ENCODE peak calls at places on chromosomes 13 and 19, in nine cellular contexts. One of them, this sample, is unnamed.

GRCh38 chr13:31930901-31931522 is 100.6 kb upstream of the FRY start:
- DNase-seq in A549: no peak
- DNase-seq in stomach: no peak
- DNase-seq in heart left ventricle: no peak
- DNase-seq in IMR-90: no peak
- DNase-seq in Peyer's patch: no peak
- DNase-seq in tibial nerve: no peak
- DNase-seq in breast epithelium: no peak
- DNase-seq in transverse colon: no peak
- DNase-seq in this sample: peak; percentile 32

GRCh38 chr13:71814806-71815205 is 52.2 kb downstream of the DACH1 start:
- DNase-seq in breast epithelium: no peak
- DNase-seq in Peyer's patch: no peak
- DNase-seq in heart left ventricle: no peak
- DNase-seq in stomach: no peak
- DNase-seq in IMR-90: no peak
- DNase-seq in tibial nerve: no peak
- DNase-seq in transverse colon: no peak
- DNase-seq in A549: no peak
- DNase-seq in this sample: no peak

GRCh38 chr19:8174706-8175105 is 25.3 kb upstream of the FBN3 start:
- DNase-seq in stomach: no peak
- DNase-seq in heart left ventricle: no peak
- DNase-seq in tibial nerve: no peak
- DNase-seq in transverse colon: no peak
- DNase-seq in breast epithelium: peak; percentile 30
- DNase-seq in Peyer's patch: no peak
- DNase-seq in IMR-90: peak; percentile 31
- DNase-seq in A549: no peak
- DNase-seq in this sample: no peak

GRCh38 chr19:6362351-6362801 is 1.0 kb downstream of the CLPP start:
- DNase-seq in Peyer's patch: peak; percentile 61
- DNase-seq in heart left ventricle: no peak
- DNase-seq in A549: no peak
- DNase-seq in tibial nerve: no peak
- DNase-seq in breast epithelium: no peak
- DNase-seq in stomach: no peak
- DNase-seq in transverse colon: no peak
- DNase-seq in IMR-90: no peak
- DNase-seq in this sample: no peak

GRCh38 chr13:94674609-94675348 is 37.6 kb downstream of the SOX21 start:
- DNase-seq in breast epithelium: no peak
- DNase-seq in heart left ventricle: peak; percentile 9
- DNase-seq in tibial nerve: peak; percentile 55
- DNase-seq in IMR-90: peak; percentile 30
- DNase-seq in A549: peak; percentile 37
- DNase-seq in transverse colon: peak; percentile 46
- DNase-seq in Peyer's patch: peak; percentile 79
- DNase-seq in stomach: peak; percentile 67
- DNase-seq in this sample: peak; percentile 37

GRCh38 chr13:50125306-50125555 is 110.0 kb downstream of the KCNRG start:
- DNase-seq in transverse colon: no peak
- DNase-seq in stomach: no peak
- DNase-seq in tibial nerve: no peak
- DNase-seq in heart left ventricle: no peak
- DNase-seq in A549: peak; percentile 6
- DNase-seq in Peyer's patch: no peak
- DNase-seq in IMR-90: no peak
- DNase-seq in breast epithelium: no peak
- DNase-seq in this sample: peak; percentile 22

GRCh38 chr13:66657165-66657895 is 572.8 kb downstream of the PCDH9 start:
- DNase-seq in tibial nerve: peak; percentile 8
- DNase-seq in A549: peak; percentile 25
- DNase-seq in stomach: peak; percentile 80
- DNase-seq in Peyer's patch: no peak
- DNase-seq in transverse colon: no peak
- DNase-seq in heart left ventricle: peak; percentile 23
- DNase-seq in breast epithelium: peak; percentile 80
- DNase-seq in IMR-90: peak; percentile 98
- DNase-seq in this sample: no peak

GRCh38 chr19:8486661-8487136 is 15.7 kb downstream of the PRAM1 start:
- DNase-seq in tibial nerve: no peak
- DNase-seq in heart left ventricle: no peak
- DNase-seq in stomach: no peak
- DNase-seq in transverse colon: no peak
- DNase-seq in Peyer's patch: no peak
- DNase-seq in breast epithelium: no peak
- DNase-seq in A549: no peak
- DNase-seq in IMR-90: no peak
- DNase-seq in this sample: no peak

GRCh38 chr19:43432866-43433673 is 18.4 kb downstream of the TEX101 start:
- DNase-seq in breast epithelium: no peak
- DNase-seq in transverse colon: peak; percentile 74
- DNase-seq in stomach: peak; percentile 69
- DNase-seq in IMR-90: peak; percentile 44
- DNase-seq in A549: peak; percentile 89
- DNase-seq in Peyer's patch: peak; percentile 84
- DNase-seq in tibial nerve: peak; percentile 40
- DNase-seq in heart left ventricle: peak; percentile 35
- DNase-seq in this sample: peak; percentile 44

GRCh38 chr19:49502866-49503581 is 6.8 kb downstream of the RPS11 start:
- DNase-seq in Peyer's patch: peak; percentile 68
- DNase-seq in A549: peak; percentile 69
- DNase-seq in IMR-90: peak; percentile 81
- DNase-seq in breast epithelium: no peak
- DNase-seq in transverse colon: peak; percentile 43
- DNase-seq in heart left ventricle: peak; percentile 49
- DNase-seq in tibial nerve: peak; percentile 48
- DNase-seq in stomach: peak; percentile 51
- DNase-seq in this sample: no peak

GRCh38 chr19:55358943-55359908 is 3.8 kb downstream of the GARIN5B start:
- DNase-seq in tibial nerve: no peak
- DNase-seq in transverse colon: no peak
- DNase-seq in A549: no peak
- DNase-seq in Peyer's patch: no peak
- DNase-seq in IMR-90: no peak
- DNase-seq in breast epithelium: no peak
- DNase-seq in heart left ventricle: no peak
- DNase-seq in stomach: no peak
- DNase-seq in this sample: no peak

GRCh38 chr19:14073232-14073924 is 792 bp downstream of the MISP3 start:
- DNase-seq in transverse colon: peak; percentile 80
- DNase-seq in heart left ventricle: peak; percentile 77
- DNase-seq in Peyer's patch: peak; percentile 83
- DNase-seq in A549: no peak
- DNase-seq in tibial nerve: peak; percentile 39
- DNase-seq in IMR-90: peak; percentile 82
- DNase-seq in breast epithelium: peak; percentile 59
- DNase-seq in stomach: peak; percentile 81
- DNase-seq in this sample: peak; percentile 76

GRCh38 chr13:99120751-99121150 is 79.9 kb upstream of the UBAC2 start:
- DNase-seq in transverse colon: no peak
- DNase-seq in breast epithelium: no peak
- DNase-seq in A549: no peak
- DNase-seq in IMR-90: no peak
- DNase-seq in stomach: no peak
- DNase-seq in heart left ventricle: no peak
- DNase-seq in Peyer's patch: no peak
- DNase-seq in tibial nerve: no peak
- DNase-seq in this sample: no peak

GRCh38 chr19:6616011-6616410 is 25.1 kb upstream of the CD70 start:
- DNase-seq in breast epithelium: no peak
- DNase-seq in A549: no peak
- DNase-seq in IMR-90: no peak
- DNase-seq in Peyer's patch: no peak
- DNase-seq in stomach: no peak
- DNase-seq in tibial nerve: no peak
- DNase-seq in transverse colon: no peak
- DNase-seq in heart left ventricle: no peak
- DNase-seq in this sample: no peak

GRCh38 chr13:30904043-30904442 is 2.0 kb upstream of the MEDAG start:
- DNase-seq in A549: no peak
- DNase-seq in Peyer's patch: no peak
- DNase-seq in transverse colon: no peak
- DNase-seq in tibial nerve: no peak
- DNase-seq in heart left ventricle: no peak
- DNase-seq in stomach: no peak
- DNase-seq in breast epithelium: no peak
- DNase-seq in IMR-90: peak; percentile 52
- DNase-seq in this sample: no peak

GRCh38 chr19:55468054-55468393 is 3.5 kb upstream of the C19orf85 start:
- DNase-seq in Peyer's patch: no peak
- DNase-seq in stomach: no peak
- DNase-seq in breast epithelium: no peak
- DNase-seq in IMR-90: no peak
- DNase-seq in tibial nerve: no peak
- DNase-seq in transverse colon: no peak
- DNase-seq in heart left ventricle: no peak
- DNase-seq in A549: no peak
- DNase-seq in this sample: no peak

GRCh38 chr13:96052655-96053002 is 572 bp downstream of the UGGT2 start:
- DNase-seq in breast epithelium: no peak
- DNase-seq in A549: peak; percentile 39
- DNase-seq in Peyer's patch: no peak
- DNase-seq in tibial nerve: no peak
- DNase-seq in stomach: no peak
- DNase-seq in transverse colon: no peak
- DNase-seq in heart left ventricle: no peak
- DNase-seq in IMR-90: peak; percentile 83
- DNase-seq in this sample: peak; percentile 22

GRCh38 chr13:96053003-96053703 is at the start of gene UGGT2:
- DNase-seq in transverse colon: peak; percentile 97
- DNase-seq in tibial nerve: peak; percentile 85
- DNase-seq in heart left ventricle: peak; percentile 95
- DNase-seq in IMR-90: peak; percentile 94
- DNase-seq in stomach: peak; percentile 97
- DNase-seq in breast epithelium: peak; percentile 88
- DNase-seq in A549: peak; percentile 91
- DNase-seq in Peyer's patch: peak; percentile 95
- DNase-seq in this sample: peak; percentile 92
- TF ChIP-seq POLR2A in transverse colon: peak; percentile 74
- TF ChIP-seq POLR2A in tibial nerve: no peak
- TF ChIP-seq POLR2A in heart left ventricle: no peak
- TF ChIP-seq POLR2A in IMR-90: peak; percentile 93
- TF ChIP-seq POLR2A in stomach: no peak
- TF ChIP-seq POLR2A in breast epithelium: peak; percentile 28
- TF ChIP-seq POLR2A in A549: peak; percentile 85
- TF ChIP-seq POLR2A in Peyer's patch: peak; percentile 59
- TF ChIP-seq POLR2A in this sample: peak; percentile 84

DNA sequence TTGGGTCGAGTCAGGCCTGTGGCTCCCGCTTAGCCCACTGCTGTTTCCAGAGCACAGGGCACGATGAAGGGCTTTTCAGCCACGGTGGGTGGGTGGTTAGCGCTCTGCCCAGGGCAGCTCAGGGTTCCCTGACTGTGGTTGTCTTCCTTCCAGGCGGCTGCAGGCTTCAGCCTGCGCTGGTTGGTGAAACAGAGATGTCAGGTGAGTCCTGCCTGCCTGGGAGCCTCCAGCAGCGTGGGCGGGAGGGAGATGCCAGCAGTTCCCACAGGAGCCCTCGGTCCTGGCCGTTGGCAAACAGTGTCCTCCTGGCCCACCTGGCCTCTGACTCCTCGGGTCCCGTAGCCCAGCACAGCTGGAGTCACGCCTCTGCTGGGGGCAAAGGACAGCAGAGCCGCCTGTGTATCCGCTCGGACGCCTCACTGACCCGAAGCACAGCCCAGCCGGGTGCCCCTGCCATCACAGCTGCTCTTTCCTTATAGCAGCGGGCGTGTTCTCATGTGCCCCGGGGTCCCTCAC is 9.7 kb downstream of the ADAT3 start:
- DNase-seq in IMR-90: no peak
- DNase-seq in Peyer's patch: no peak
- DNase-seq in transverse colon: no peak
- DNase-seq in stomach: no peak
- DNase-seq in breast epithelium: no peak
- DNase-seq in A549: no peak
- DNase-seq in tibial nerve: no peak
- DNase-seq in heart left ventricle: no peak
- DNase-seq in this sample: no peak
- TF ChIP-seq POLR2A in IMR-90: no peak
- TF ChIP-seq POLR2A in Peyer's patch: no peak
- TF ChIP-seq POLR2A in transverse colon: no peak
- TF ChIP-seq POLR2A in stomach: no peak
- TF ChIP-seq POLR2A in breast epithelium: no peak
- TF ChIP-seq POLR2A in A549: no peak
- TF ChIP-seq POLR2A in tibial nerve: no peak
- TF ChIP-seq POLR2A in heart left ventricle: no peak
- TF ChIP-seq POLR2A in this sample: no peak

GRCh38 chr13:27620377-27621115 is at the start of gene LNX2:
- DNase-seq in tibial nerve: peak; percentile 96
- DNase-seq in heart left ventricle: peak; percentile 99
- DNase-seq in A549: peak; percentile 80
- DNase-seq in breast epithelium: peak; percentile 98
- DNase-seq in Peyer's patch: peak; percentile 99
- DNase-seq in transverse colon: peak; percentile 99
- DNase-seq in IMR-90: peak; percentile 95
- DNase-seq in stomach: peak; percentile 99
- DNase-seq in this sample: peak; percentile 90
- TF ChIP-seq POLR2A in tibial nerve: peak; percentile 59
- TF ChIP-seq POLR2A in heart left ventricle: no peak
- TF ChIP-seq POLR2A in A549: no peak
- TF ChIP-seq POLR2A in breast epithelium: peak; percentile 64
- TF ChIP-seq POLR2A in Peyer's patch: peak; percentile 90
- TF ChIP-seq POLR2A in transverse colon: peak; percentile 84
- TF ChIP-seq POLR2A in IMR-90: no peak
- TF ChIP-seq POLR2A in stomach: no peak
- TF ChIP-seq POLR2A in this sample: no peak

GRCh38 chr13:75312884-75313520 is 169.0 kb downstream of the TBC1D4 start:
- DNase-seq in IMR-90: no peak
- DNase-seq in breast epithelium: no peak
- DNase-seq in Peyer's patch: peak; percentile 49
- DNase-seq in A549: no peak
- DNase-seq in transverse colon: no peak
- DNase-seq in tibial nerve: no peak
- DNase-seq in heart left ventricle: no peak
- DNase-seq in stomach: no peak
- DNase-seq in this sample: no peak
- TF ChIP-seq POLR2A in IMR-90: no peak
- TF ChIP-seq POLR2A in breast epithelium: no peak
- TF ChIP-seq POLR2A in Peyer's patch: no peak
- TF ChIP-seq POLR2A in A549: no peak
- TF ChIP-seq POLR2A in transverse colon: no peak
- TF ChIP-seq POLR2A in tibial nerve: no peak
- TF ChIP-seq POLR2A in heart left ventricle: no peak
- TF ChIP-seq POLR2A in stomach: no peak
- TF ChIP-seq POLR2A in this sample: no peak

GRCh38 chr19:36100476-36100875 is 10.5 kb upstream of the OVOL3 start:
- DNase-seq in stomach: no peak
- DNase-seq in breast epithelium: no peak
- DNase-seq in IMR-90: no peak
- DNase-seq in heart left ventricle: peak; percentile 71
- DNase-seq in Peyer's patch: no peak
- DNase-seq in tibial nerve: no peak
- DNase-seq in A549: no peak
- DNase-seq in transverse colon: no peak
- DNase-seq in this sample: no peak
- TF ChIP-seq POLR2A in stomach: no peak
- TF ChIP-seq POLR2A in breast epithelium: no peak
- TF ChIP-seq POLR2A in IMR-90: no peak
- TF ChIP-seq POLR2A in heart left ventricle: no peak
- TF ChIP-seq POLR2A in Peyer's patch: no peak
- TF ChIP-seq POLR2A in tibial nerve: no peak
- TF ChIP-seq POLR2A in A549: peak; percentile 17
- TF ChIP-seq POLR2A in transverse colon: no peak
- TF ChIP-seq POLR2A in this sample: no peak

This sample was measured in GM12891.